ENCODE peak calls at places on chromosomes 2 and 18, in eight cellular contexts. H, W, U, K, C, Y, Q and A are unnamed samples.

GRCh38 chr2:96763511-96764252 is 3.0 kb downstream of the CNNM4 start:
- DNase-seq in H (no peak), W (no peak), U (no peak), K (no peak), C (no peak), Y (no peak), Q (peak), A (no peak)

GRCh38 chr2:128510701-128511100 is 192.0 kb upstream of the HS6ST1 start:
- DNase-seq in H (no peak), W (no peak), U (no peak), K (no peak), C (no peak), Y (no peak), Q (no peak), A (no peak)

GRCh38 chr2:28404086-28404485 is 11.4 kb downstream of the FOSL2 start:
- DNase-seq in H (no peak), W (no peak), U (no peak), K (no peak), C (no peak), Y (no peak), Q (no peak), A (no peak)

GRCh38 chr2:74884118-74884517 is 50.2 kb downstream of the HK2 start:
- DNase-seq in H (no peak), W (no peak), U (no peak), K (no peak), C (no peak), Y (no peak), Q (no peak), A (no peak)

GRCh38 chr2:100893753-100894530 is 74.0 kb downstream of the NPAS2 start:
- DNase-seq in H (no peak), W (no peak), U (no peak), K (no peak), C (no peak), Y (no peak), Q (no peak), A (no peak)

GRCh38 chr2:133769036-133769435 is 200.8 kb upstream of the NCKAP5 start:
- DNase-seq in H (no peak), W (no peak), U (no peak), K (no peak), C (no peak), Y (no peak), Q (no peak), A (no peak)

GRCh38 chr2:138421315-138421970 is 80.1 kb upstream of the SPOPL start:
- DNase-seq in H (no peak), W (no peak), U (no peak), K (no peak), C (no peak), Y (no peak), Q (peak), A (no peak)

GRCh38 chr18:64134044-64134757 is 14.7 kb downstream of the LINC00305 start:
- DNase-seq in H (no peak), W (no peak), U (no peak), K (no peak), C (no peak), Y (no peak), Q (no peak), A (no peak)

GRCh38 chr2:201269764-201270163 is 9.4 kb downstream of the CASP8 start:
- DNase-seq in H (no peak), W (no peak), U (no peak), K (no peak), C (no peak), Y (no peak), Q (no peak), A (no peak)

GRCh38 chr2:40439473-40439872 is 12.4 kb downstream of the SLC8A1 start:
- DNase-seq in H (no peak), W (no peak), U (no peak), K (no peak), C (no peak), Y (no peak), Q (no peak), A (no peak)

GRCh38 chr18:6482198-6482977 is 67.7 kb upstream of the L3MBTL4 start:
- DNase-seq in H (peak), W (peak), U (no peak), K (no peak), C (no peak), Y (peak), Q (no peak), A (peak)

GRCh38 chr2:25673170-25674002 is at the start of gene DTNB:
- DNase-seq in H (peak), W (peak), U (peak), K (peak), C (peak), Y (peak), Q (peak), A (peak)

GRCh38 chr2:20603791-20604190 is 47.1 kb downstream of the HS1BP3 start:
- DNase-seq in H (peak), W (no peak), U (peak), K (no peak), C (no peak), Y (no peak), Q (no peak), A (no peak)

GRCh38 chr18:48990497-48991298 is 39.9 kb upstream of the SMAD7 start:
- DNase-seq in H (peak), W (peak), U (no peak), K (no peak), C (no peak), Y (no peak), Q (no peak), A (no peak)

GRCh38 chr2:6576312-6576711 is 289.4 kb downstream of the CMPK2 start:
- DNase-seq in H (no peak), W (no peak), U (no peak), K (no peak), C (no peak), Y (no peak), Q (no peak), A (no peak)

GRCh38 chr18:77088977-77089795 is 43.4 kb downstream of the MBP start:
- DNase-seq in H (peak), W (no peak), U (no peak), K (no peak), C (no peak), Y (no peak), Q (peak), A (no peak)

GRCh38 chr2:26429779-26430654 is 28.3 kb downstream of the DRC1 start:
- DNase-seq in H (no peak), W (no peak), U (no peak), K (no peak), C (no peak), Y (no peak), Q (no peak), A (no peak)

GRCh38 chr2:100192825-100193224 is 50.4 kb upstream of the AFF3 start:
- DNase-seq in H (no peak), W (no peak), U (no peak), K (no peak), C (no peak), Y (no peak), Q (no peak), A (no peak)

GRCh38 chr2:220894069-220894468 is 678.0 kb downstream of the EPHA4 start:
- DNase-seq in H (no peak), W (no peak), U (no peak), K (no peak), C (no peak), Y (no peak), Q (no peak), A (no peak)

GRCh38 chr2:191050640-191050987 is 36.6 kb upstream of the STAT1 start:
- DNase-seq in H (no peak), W (no peak), U (no peak), K (no peak), C (no peak), Y (no peak), Q (no peak), A (no peak)

GRCh38 chr2:2771721-2772411 is 440.8 kb upstream of the MYT1L start:
- DNase-seq in H (no peak), W (no peak), U (no peak), K (no peak), C (no peak), Y (no peak), Q (no peak), A (no peak)

GRCh38 chr18:59300676-59301285 is 17.7 kb downstream of the CPLX4 start:
- DNase-seq in H (no peak), W (peak), U (no peak), K (no peak), C (no peak), Y (no peak), Q (peak), A (no peak)

GRCh38 chr2:239666053-239666854 is 265.4 kb upstream of the HDAC4 start:
- DNase-seq in H (no peak), W (no peak), U (no peak), K (no peak), C (no peak), Y (no peak), Q (no peak), A (no peak)